ENCODE peak calls at places on chromosomes 2 and 18, in ten cellular contexts. K is kidney epithelial cell, T is LNCaP clone FGC, R is foreskin fibroblast, H is epithelial cell of esophagus, A is astrocyte of the spinal cord, G is AG04450, Y is HCT116, L is lower lobe of right lung, V is OCI-LY7. Q is an unnamed sample.
A peak's percentile ranks its signal among the peaks of the same experiment; 100 is the strongest.

GRCh38 chr2:109135572-109136185 is 6.7 kb downstream of the SH3RF3 start:
- DNase-seq in K (no peak), T (no peak), R (no peak), H (no peak), A (peak; percentile 47), G (no peak), Y (no peak), L (no peak), V (no peak), Q (peak; percentile 51)

GRCh38 chr2:230575640-230576324 is 136.9 kb upstream of the CAB39 start:
- DNase-seq in K (no peak), T (no peak), R (no peak), H (no peak), A (no peak), G (no peak), Y (peak; percentile 35), L (no peak), V (no peak), Q (no peak)

GRCh38 chr2:209977386-209978239 is 24.8 kb upstream of the RPE start:
- DNase-seq in K (no peak), T (no peak), R (peak; percentile 5), H (peak; percentile 53), A (peak; percentile 50), G (peak; percentile 4), Y (peak; percentile 28), L (no peak), V (peak; percentile 50), Q (peak; percentile 61)

GRCh38 chr18:55318864-55319516 is 269.0 kb downstream of the TCF4 start:
- DNase-seq in K (no peak), T (no peak), R (peak; percentile 42), H (no peak), A (peak; percentile 52), G (peak; percentile 37), Y (no peak), L (no peak), V (no peak), Q (peak; percentile 65)

GRCh38 chr18:48950536-48951447 is at the start of gene SMAD7:
- DNase-seq in K (no peak), T (no peak), R (no peak), H (no peak), A (peak; percentile 58), G (no peak), Y (no peak), L (peak; percentile 66), V (peak; percentile 30), Q (no peak)

GRCh38 chr2:15688924-15689568 is 97.4 kb downstream of the DDX1 start:
- DNase-seq in K (no peak), T (no peak), R (no peak), H (no peak), A (no peak), G (no peak), Y (no peak), L (no peak), V (no peak), Q (no peak)

GRCh38 chr2:150888337-150888736 is 373.3 kb downstream of the RBM43 start:
- DNase-seq in K (no peak), T (no peak), R (no peak), H (no peak), A (no peak), G (no peak), Y (no peak), L (no peak), V (no peak), Q (peak; percentile 44)

GRCh38 chr2:86194751-86195054 is 559 bp downstream of the IMMT start:
- DNase-seq in K (no peak), T (peak; percentile 81), R (no peak), H (no peak), A (peak; percentile 97), G (no peak), Y (peak; percentile 90), L (no peak), V (no peak), Q (no peak)

GRCh38 chr2:238939521-238940403 is 91.9 kb downstream of the TWIST2 start:
- DNase-seq in K (no peak), T (no peak), R (no peak), H (no peak), A (no peak), G (no peak), Y (no peak), L (no peak), V (no peak), Q (no peak)

GRCh38 chr2:46494596-46494995 is 15.2 kb downstream of the TMEM247 start:
- DNase-seq in K (no peak), T (no peak), R (no peak), H (no peak), A (no peak), G (no peak), Y (no peak), L (no peak), V (no peak), Q (no peak)

GRCh38 chr2:46495347-46496030 is 16.1 kb downstream of the TMEM247 start:
- DNase-seq in K (no peak), T (no peak), R (peak; percentile 23), H (peak; percentile 59), A (peak; percentile 25), G (no peak), Y (no peak), L (no peak), V (no peak), Q (peak; percentile 52)

GRCh38 chr2:46492301-46492700 is 12.9 kb downstream of the TMEM247 start:
- DNase-seq in K (no peak), T (no peak), R (no peak), H (no peak), A (no peak), G (no peak), Y (no peak), L (no peak), V (no peak), Q (no peak)

GRCh38 chr2:46493241-46493970 is 14.0 kb downstream of the TMEM247 start:
- DNase-seq in K (no peak), T (no peak), R (no peak), H (peak; percentile 76), A (peak; percentile 60), G (peak; percentile 34), Y (no peak), L (no peak), V (no peak), Q (peak; percentile 67)

GRCh38 chr2:46493971-46494250 is 14.5 kb downstream of the TMEM247 start:
- DNase-seq in K (no peak), T (no peak), R (no peak), H (no peak), A (no peak), G (no peak), Y (no peak), L (no peak), V (no peak), Q (no peak)
- H3K4me3 ChIP-seq in K (no peak overlapping the region), T (no peak overlapping the region), R (no peak overlapping the region), H (no peak overlapping the region), A (no peak overlapping the region), G (no peak overlapping the region), Y (no peak overlapping the region), L (no peak overlapping the region), V (no peak overlapping the region), Q (no peak overlapping the region)

GRCh38 chr2:1654696-1655374 is 89.5 kb downstream of the PXDN start:
- DNase-seq in K (no peak), T (no peak), R (no peak), H (no peak), A (peak; percentile 32), G (no peak), Y (no peak), L (no peak), V (no peak), Q (no peak)

GRCh38 chr2:1658394-1659151 is 85.7 kb downstream of the PXDN start:
- DNase-seq in K (no peak), T (no peak), R (no peak), H (no peak), A (no peak), G (no peak), Y (no peak), L (no peak), V (no peak), Q (no peak)

GRCh38 chr2:1656961-1657841 is 87.1 kb downstream of the PXDN start:
- DNase-seq in K (no peak), T (no peak), R (no peak), H (peak; percentile 44), A (no peak), G (no peak), Y (no peak), L (no peak), V (no peak), Q (no peak)

GRCh38 chr2:1655461-1655860 is 88.9 kb downstream of the PXDN start:
- DNase-seq in K (no peak), T (no peak), R (no peak), H (no peak), A (no peak), G (no peak), Y (no peak), L (no peak), V (no peak), Q (peak; percentile 23)

DNA sequence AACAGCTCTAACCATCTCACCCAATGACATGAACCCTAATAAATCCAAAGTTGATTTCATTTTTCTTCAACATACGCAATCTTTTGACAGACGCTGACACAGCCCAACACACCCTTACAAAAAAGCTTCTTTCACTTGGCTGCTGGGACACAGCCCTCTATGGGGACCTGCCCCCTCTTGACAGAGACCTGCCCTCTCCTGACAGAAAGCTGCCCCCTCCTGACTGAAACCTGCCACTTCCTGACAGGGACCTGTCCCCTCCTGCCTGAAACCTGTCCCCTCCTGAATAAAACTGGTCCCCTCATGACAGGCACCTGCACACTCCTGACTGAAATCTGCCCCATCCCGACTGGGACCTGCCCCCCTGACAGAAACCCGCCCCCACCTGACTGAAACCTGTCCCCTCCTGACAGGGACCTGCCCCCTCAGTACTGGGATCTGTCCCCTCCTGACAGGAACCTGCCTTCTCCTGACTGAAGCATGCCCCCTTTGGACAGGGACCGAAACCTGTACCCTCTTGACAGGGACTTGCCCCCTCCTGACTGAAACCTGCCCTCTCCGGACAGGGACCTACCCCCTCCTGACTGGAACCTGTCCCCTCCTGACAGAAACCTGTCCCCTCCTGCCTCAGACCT is 87.9 kb downstream of the PXDN start:
- DNase-seq in K (no peak), T (no peak), R (no peak), H (no peak), A (no peak), G (no peak), Y (no peak), L (no peak), V (peak; percentile 11), Q (no peak)
- TF ChIP-seq CTCF in K (no peak), T (no peak), R (no peak), H (peak; percentile 11), A (peak; percentile 5), G (no peak), Y (no peak), L (no peak), V (no peak), Q (no peak)

DNA sequence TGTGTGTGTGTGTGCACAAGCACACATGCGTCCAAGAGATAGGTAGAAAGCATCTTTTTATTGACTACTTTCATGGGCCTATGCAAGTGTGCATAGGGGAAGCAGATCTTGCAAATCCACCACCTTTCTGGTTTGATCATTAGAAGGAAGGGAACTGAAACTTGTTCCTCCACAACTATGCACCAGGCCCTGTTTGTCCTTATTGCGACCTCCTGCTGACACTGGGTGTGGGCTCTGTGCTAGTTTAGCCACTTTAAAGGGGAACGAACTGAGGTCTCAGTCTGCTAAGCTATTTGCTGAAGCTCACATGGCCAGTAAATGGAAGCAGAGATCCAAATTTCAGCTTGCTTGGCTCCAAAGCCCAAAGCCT is 32.1 kb upstream of the INSIG2 start:
- DNase-seq in K (no peak), T (no peak), R (no peak), H (no peak), A (no peak), G (no peak), Y (no peak), L (no peak), V (peak; percentile 91), Q (no peak)
- H3K4me3 ChIP-seq in K (no peak overlapping the region), T (no peak overlapping the region), R (no peak overlapping the region), H (no peak overlapping the region), A (no peak overlapping the region), G (no peak overlapping the region), Y (no peak overlapping the region), L (no peak overlapping the region), V (peak overlapping the region; percentile 60), Q (no peak overlapping the region)

GRCh38 chr2:10460366-10460796 is 12.3 kb upstream of the ODC1 start:
- DNase-seq in K (no peak), T (no peak), R (no peak), H (no peak), A (no peak), G (no peak), Y (no peak), L (no peak), V (no peak), Q (no peak)
- TF ChIP-seq CTCF in K (no peak), T (no peak), R (no peak), H (no peak), A (no peak), G (no peak), Y (no peak), L (no peak), V (no peak), Q (no peak)